ENCODE peak calls at places on chromosomes 7 and 10, in nine cellular contexts. A, F, L, O, S, M, I, J and X are unnamed samples.
A peak's percentile ranks its signal among the peaks of the same experiment; 100 is the strongest.

GRCh38 chr7:75920431-75921161 is 5.6 kb downstream of the POR start:
- DNase-seq in A (no peak), F (no peak), L (no peak), O (no peak), S (no peak), M (peak; percentile 69), I (no peak), J (no peak), X (no peak)

GRCh38 chr7:74405191-74405898 is 48.4 kb upstream of the GTF2IRD1 start:
- DNase-seq in A (no peak), F (no peak), L (peak; percentile 83), O (no peak), S (no peak), M (no peak), I (no peak), J (no peak), X (no peak)

GRCh38 chr7:150421831-150422230 is 28.6 kb upstream of the GIMAP8 start:
- DNase-seq in A (peak; percentile 67), F (no peak), L (no peak), O (no peak), S (no peak), M (no peak), I (no peak), J (no peak), X (no peak)

GRCh38 chr7:75892634-75893272 is 13.9 kb downstream of the RHBDD2 start:
- DNase-seq in A (no peak), F (no peak), L (no peak), O (peak; percentile 32), S (no peak), M (peak; percentile 61), I (no peak), J (peak; percentile 38), X (no peak)

GRCh38 chr7:142817506-142817905 is 37.4 kb upstream of the EPHB6 start:
- DNase-seq in A (no peak), F (no peak), L (no peak), O (no peak), S (no peak), M (no peak), I (no peak), J (no peak), X (no peak)

GRCh38 chr10:112213836-112214235 is 30.3 kb upstream of the GPAM start:
- DNase-seq in A (no peak), F (no peak), L (no peak), O (no peak), S (no peak), M (no peak), I (no peak), J (no peak), X (no peak)

GRCh38 chr7:29563590-29564454 is at the start of gene PRR15:
- DNase-seq in A (no peak), F (no peak), L (no peak), O (peak; percentile 90), S (no peak), M (peak; percentile 95), I (peak; percentile 38), J (peak; percentile 17), X (no peak)

GRCh38 chr10:33476757-33477273 is 142.3 kb upstream of the NRP1 start:
- DNase-seq in A (no peak), F (no peak), L (no peak), O (no peak), S (no peak), M (no peak), I (no peak), J (no peak), X (no peak)

GRCh38 chr7:112449353-112449752 is 907 bp upstream of the IFRD1 start:
- DNase-seq in A (no peak), F (no peak), L (no peak), O (peak; percentile 72), S (no peak), M (peak; percentile 91), I (peak; percentile 24), J (no peak), X (no peak)

GRCh38 chr7:55101359-55101758 is 82.5 kb downstream of the EGFR start:
- DNase-seq in A (no peak), F (no peak), L (no peak), O (no peak), S (no peak), M (no peak), I (no peak), J (no peak), X (no peak)

GRCh38 chr10:63197304-63198092 is 64.4 kb downstream of the NRBF2 start:
- DNase-seq in A (no peak), F (no peak), L (no peak), O (peak; percentile 61), S (no peak), M (no peak), I (no peak), J (peak; percentile 30), X (no peak)

GRCh38 chr7:102836977-102837376 is 75.8 kb upstream of the LRRC17 start:
- DNase-seq in A (no peak), F (no peak), L (no peak), O (no peak), S (no peak), M (no peak), I (no peak), J (no peak), X (no peak)

GRCh38 chr10:58637372-58637771 is 124.7 kb downstream of the BICC1 start:
- DNase-seq in A (no peak), F (no peak), L (no peak), O (no peak), S (no peak), M (peak; percentile 44), I (no peak), J (no peak), X (no peak)

GRCh38 chr10:33352154-33352553 is 17.7 kb upstream of the NRP1 start:
- DNase-seq in A (no peak), F (no peak), L (no peak), O (peak; percentile 81), S (no peak), M (no peak), I (no peak), J (peak; percentile 42), X (no peak)

GRCh38 chr7:29865526-29865925 is 59.2 kb downstream of the WIPF3 start:
- DNase-seq in A (no peak), F (no peak), L (peak; percentile 26), O (peak; percentile 94), S (no peak), M (no peak), I (no peak), J (peak; percentile 70), X (no peak)

GRCh38 chr10:29525762-29526161 is 109.0 kb downstream of the SVIL start:
- DNase-seq in A (no peak), F (no peak), L (no peak), O (no peak), S (no peak), M (no peak), I (no peak), J (no peak), X (no peak)

GRCh38 chr7:5064391-5065106 is 18.9 kb downstream of the RBAK start:
- DNase-seq in A (no peak), F (no peak), L (no peak), O (no peak), S (no peak), M (no peak), I (no peak), J (no peak), X (no peak)

GRCh38 chr7:75878769-75879596 is at the start of gene RHBDD2:
- DNase-seq in A (peak; percentile 99), F (peak; percentile 92), L (peak; percentile 88), O (peak; percentile 93), S (peak; percentile 93), M (peak; percentile 98), I (peak; percentile 99), J (peak; percentile 99), X (peak; percentile 96)